ENCODE peak calls at places on chromosomes 6 and 20, in eight cellular contexts. U is GM06990; O is GM18507; Z is activated T-cell treated with anti-CD3 and anti-CD28 coated beads, Interleukin-2, amount 50 U/mL, for 72 hours; C is T follicular helper cell; D is choroid plexus epithelial cell; I is Caki2; Q is globus pallidus. X is an unnamed sample.

GRCh38 chr6:157244780-157245179 is 78.5 kb downstream of the TMEM242 start:
- DNase-seq in D (no peak), I (no peak), U (no peak), O (no peak), C (no peak), Z (no peak), Q (no peak), X (no peak)

GRCh38 chr6:29834564-29835436 is 7.2 kb downstream of the HLA-G start:
- DNase-seq in D (peak; percentile 19), U (peak; percentile 13), O (no peak), I (peak; percentile 30), C (peak; percentile 30), Z (peak; percentile 65), Q (peak; percentile 18), X (peak; percentile 57)

GRCh38 chr6:44224154-44224977 is 971 bp downstream of the SLC29A1 start:
- DNase-seq in Q (no peak), Z (no peak), U (no peak), D (no peak), O (no peak), C (no peak), I (peak; percentile 46), X (no peak)

GRCh38 chr20:8778387-8778786 is 290.5 kb upstream of the PLCB4 start:
- DNase-seq in Z (no peak), Q (no peak), D (no peak), I (no peak), U (no peak), C (no peak), O (no peak), X (no peak)

GRCh38 chr6:40738551-40738950 is 151.4 kb upstream of the LRFN2 start:
- DNase-seq in U (no peak), D (no peak), Q (no peak), I (no peak), Z (no peak), O (no peak), C (no peak), X (no peak)

GRCh38 chr6:169805242-169805838 is 53.9 kb downstream of the ERMARD start:
- DNase-seq in O (no peak), C (no peak), Z (no peak), I (no peak), U (no peak), Q (no peak), D (no peak), X (no peak)

GRCh38 chr20:49272654-49273053 is 5.2 kb downstream of the ZNFX1 start:
- DNase-seq in Q (no peak), U (no peak), D (no peak), O (no peak), I (no peak), C (no peak), Z (no peak), X (no peak)

GRCh38 chr6:142871910-142872331 is 73.1 kb downstream of the HIVEP2 start:
- DNase-seq in O (no peak), C (peak; percentile 48), Q (peak; percentile 75), U (no peak), D (peak; percentile 93), Z (peak; percentile 73), I (peak; percentile 96), X (no peak)

GRCh38 chr20:59903631-59904030 is 29.8 kb downstream of the SYCP2 start:
- DNase-seq in O (no peak), I (no peak), Q (no peak), Z (no peak), C (no peak), U (no peak), D (no peak), X (no peak)

GRCh38 chr20:45206746-45207145 is at the start of gene SEMG1:
- DNase-seq in Q (no peak), Z (no peak), C (no peak), D (no peak), O (no peak), U (no peak), I (no peak), X (no peak)

GRCh38 chr6:129709451-129709908 is 497 bp downstream of the ARHGAP18 start:
- DNase-seq in C (no peak), Z (no peak), Q (peak; percentile 26), D (peak; percentile 80), U (peak; percentile 35), I (no peak), O (no peak), X (no peak)

GRCh38 chr6:53896237-53896636 is 101.4 kb downstream of the LRRC1 start:
- DNase-seq in C (no peak), Q (no peak), I (peak; percentile 50), Z (no peak), O (no peak), U (no peak), D (peak; percentile 75), X (no peak)

GRCh38 chr20:24376523-24377085 is 92.8 kb upstream of the SYNDIG1 start:
- DNase-seq in C (no peak), Q (no peak), D (peak; percentile 85), U (no peak), I (no peak), O (no peak), Z (no peak), X (no peak)

GRCh38 chr6:45586216-45587171 is 208.8 kb upstream of the SUPT3H start:
- DNase-seq in O (no peak), D (no peak), U (no peak), I (no peak), C (peak; percentile 21), Q (no peak), Z (peak; percentile 56), X (peak; percentile 14)

GRCh38 chr6:148491638-148492210 is 149.1 kb downstream of the SASH1 start:
- DNase-seq in I (no peak), Z (no peak), O (no peak), C (no peak), Q (no peak), D (no peak), U (no peak), X (no peak)

GRCh38 chr6:12801141-12801540 is 84.6 kb downstream of the PHACTR1 start:
- DNase-seq in Q (no peak), U (no peak), D (no peak), C (no peak), O (no peak), Z (no peak), I (no peak), X (no peak)

GRCh38 chr20:50141811-50142561 is 11.5 kb downstream of the PEDS1 start:
- DNase-seq in Q (no peak), D (no peak), C (no peak), U (no peak), O (no peak), Z (no peak), I (no peak), X (no peak)

GRCh38 chr6:80319286-80319685 is 212.8 kb downstream of the BCKDHB start:
- DNase-seq in C (no peak), I (no peak), U (no peak), O (no peak), Z (no peak), Q (no peak), D (no peak), X (no peak)

GRCh38 chr6:27791182-27791939 is 120.8 kb downstream of the OR2B2 start:
- DNase-seq in O (no peak), Z (peak; percentile 38), D (peak; percentile 87), I (peak; percentile 85), C (no peak), U (peak; percentile 59), Q (peak; percentile 62), X (no peak)

GRCh38 chr20:3847419-3847940 is 846 bp downstream of the MAVS start:
- DNase-seq in C (no peak), I (no peak), D (peak; percentile 13), O (no peak), U (no peak), Q (no peak), Z (no peak), X (no peak)

GRCh38 chr6:142787422-142787821 is 157.6 kb downstream of the HIVEP2 start:
- DNase-seq in O (no peak), Q (peak; percentile 51), C (no peak), U (no peak), I (no peak), Z (no peak), D (no peak), X (no peak)

GRCh38 chr6:112665815-112666214 is 318.7 kb downstream of the RFPL4B start:
- DNase-seq in O (no peak), C (no peak), D (peak; percentile 57), Q (no peak), I (no peak), U (no peak), Z (no peak), X (no peak)

GRCh38 chr6:3585320-3585935 is 128.6 kb upstream of the SLC22A23 start:
- DNase-seq in Z (no peak), O (no peak), I (no peak), Q (no peak), U (no peak), D (peak; percentile 86), C (no peak), X (no peak)

GRCh38 chr6:42225419-42225818 is 7.8 kb upstream of the MRPS10 start:
- DNase-seq in Z (no peak), Q (no peak), C (no peak), D (no peak), U (no peak), I (no peak), O (no peak), X (no peak)

X was measured in stimulated activated CD4-positive, alpha-beta T cell treated with anti-CD3 and anti-CD28 coated beads, Interleukin-4, amount 100 ng/mL, for 1 hour.